ENCODE peak calls at places on chromosomes 12 and 14, in five cellular contexts. U is SK-N-SH; N is lung; Z is AG09309; F is CD4-positive, alpha-beta T cell. J is an unnamed sample.

GRCh38 chr14:96082420-96083300 is 43.5 kb downstream of the C14orf132 start:
- DNase-seq in U (no peak), N (no peak), Z (no peak), F (no peak), J (no peak)

GRCh38 chr12:24991209-24992049 is 42.5 kb upstream of the BCAT1 start:
- DNase-seq in U (peak), N (no peak), Z (peak), F (no peak), J (no peak)

GRCh38 chr14:97057238-97057637 is 260.1 kb downstream of the VRK1 start:
- DNase-seq in U (no peak), N (no peak), Z (no peak), F (no peak), J (no peak)

GRCh38 chr14:50928002-50928635 is 16.2 kb downstream of the PYGL start:
- DNase-seq in U (no peak), N (peak), Z (peak), F (no peak), J (no peak)

GRCh38 chr12:23209793-23210192 is 584.8 kb downstream of the ETNK1 start:
- DNase-seq in U (no peak), N (no peak), Z (no peak), F (no peak), J (no peak)

GRCh38 chr14:43449291-43449690 is 1057.8 kb downstream of the FSCB start:
- DNase-seq in U (no peak), N (no peak), Z (no peak), F (no peak), J (no peak)

GRCh38 chr12:32502693-32503510 is 103.5 kb downstream of the FGD4 start:
- DNase-seq in U (no peak), N (peak), Z (peak), F (no peak), J (no peak)

GRCh38 chr12:17571047-17571446 is 518.9 kb downstream of the RERGL start:
- DNase-seq in U (no peak), N (no peak), Z (no peak), F (no peak), J (no peak)

GRCh38 chr14:80325112-80325511 is 113.8 kb upstream of the DIO2 start:
- DNase-seq in U (no peak), N (no peak), Z (no peak), F (no peak), J (no peak)

GRCh38 chr12:98332626-98333025 is 182.8 kb upstream of the TMPO start:
- DNase-seq in U (no peak), N (no peak), Z (no peak), F (no peak), J (no peak)

GRCh38 chr12:87758271-87758670 is 270.9 kb downstream of the C12orf50 start:
- DNase-seq in U (no peak), N (no peak), Z (no peak), F (no peak), J (no peak)

GRCh38 chr12:59459966-59460365 is 135.9 kb upstream of the SLC16A7 start:
- DNase-seq in U (no peak), N (no peak), Z (no peak), F (no peak), J (no peak)

GRCh38 chr12:113990548-113991223 is 24.6 kb upstream of the RBM19 start:
- DNase-seq in U (peak), N (no peak), Z (no peak), F (no peak), J (no peak)

GRCh38 chr14:21084988-21085853 is 13.2 kb downstream of the ZNF219 start:
- DNase-seq in U (peak), N (peak), Z (no peak), F (no peak), J (no peak)

GRCh38 chr14:102772781-102773570 is 4.3 kb upstream of the TRAF3 start:
- DNase-seq in U (no peak), N (no peak), Z (no peak), F (no peak), J (no peak)

GRCh38 chr12:55057466-55057865 is 37.7 kb downstream of the NEUROD4 start:
- DNase-seq in U (no peak), N (no peak), Z (no peak), F (no peak), J (no peak)

GRCh38 chr14:103552011-103552797 is 10.3 kb downstream of the BAG5 start:
- DNase-seq in U (no peak), N (no peak), Z (no peak), F (no peak), J (no peak)

GRCh38 chr14:37583358-37584210 is 11.5 kb downstream of the FOXA1 start:
- DNase-seq in U (no peak), N (no peak), Z (no peak), F (no peak), J (peak)

GRCh38 chr12:47946413-47947107 is 16.8 kb upstream of the TMEM106C start:
- DNase-seq in U (peak), N (no peak), Z (no peak), F (no peak), J (no peak)

GRCh38 chr12:120581998-120582397 is 796 bp upstream of the POP5 start:
- DNase-seq in U (no peak), N (no peak), Z (no peak), F (no peak), J (no peak)

GRCh38 chr14:24113379-24113800 is 1.2 kb upstream of the DCAF11 start:
- DNase-seq in U (no peak), N (no peak), Z (no peak), F (no peak), J (no peak)

GRCh38 chr12:24911284-24911791 is 37.6 kb downstream of the BCAT1 start:
- DNase-seq in U (no peak), N (no peak), Z (no peak), F (no peak), J (no peak)

GRCh38 chr12:30395190-30395589 is 300.5 kb downstream of the IPO8 start:
- DNase-seq in U (no peak), N (no peak), Z (no peak), F (no peak), J (no peak)

GRCh38 chr14:96746101-96746500 is 51.1 kb upstream of the VRK1 start:
- DNase-seq in U (no peak), N (no peak), Z (no peak), F (no peak), J (no peak)

GRCh38 chr12:75591628-75592027 is 80.2 kb upstream of the KRR1 start:
- DNase-seq in U (peak), N (no peak), Z (no peak), F (no peak), J (no peak)

GRCh38 chr12:50240096-50240791 is 43.1 kb downstream of the LIMA1 start:
- DNase-seq in U (no peak), N (no peak), Z (no peak), F (no peak), J (no peak)

GRCh38 chr12:116408489-116409217 is 131.2 kb upstream of the MED13L start:
- DNase-seq in U (no peak), N (no peak), Z (no peak), F (no peak), J (no peak)

GRCh38 chr12:116402163-116402939 is 124.9 kb upstream of the MED13L start:
- DNase-seq in U (no peak), N (no peak), Z (no peak), F (no peak), J (no peak)

GRCh38 chr12:116403546-116403945 is 126.1 kb upstream of the MED13L start:
- DNase-seq in U (no peak), N (no peak), Z (no peak), F (no peak), J (no peak)

GRCh38 chr12:116404913-116405611 is 127.6 kb upstream of the MED13L start:
- DNase-seq in U (no peak), N (no peak), Z (no peak), F (no peak), J (no peak)

DNA sequence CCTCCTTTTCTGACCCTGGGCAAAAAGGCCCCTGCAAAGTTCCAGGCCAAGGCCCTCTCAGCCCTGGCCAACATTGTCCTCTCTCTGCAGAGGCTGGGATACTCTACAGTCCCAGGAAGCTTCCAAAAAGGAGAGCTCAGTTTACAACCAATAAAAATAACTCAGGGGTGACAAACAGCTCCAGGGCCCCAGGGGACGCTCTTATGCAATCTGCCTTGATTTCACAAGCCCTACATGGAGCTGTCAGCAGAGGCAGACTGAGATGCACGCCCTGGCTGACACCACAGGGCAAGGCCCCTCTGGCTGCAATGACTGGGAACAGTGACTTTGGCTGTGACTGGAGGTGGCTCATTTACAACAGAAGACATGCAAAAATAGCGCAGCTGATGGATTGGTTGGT is 129.0 kb upstream of the MED13L start:
- DNase-seq in U (no peak), N (peak), Z (peak), F (no peak), J (no peak)
- TF ChIP-seq CTCF in U (no peak), N (no peak), Z (peak), F (no peak), J (no peak)

DNA sequence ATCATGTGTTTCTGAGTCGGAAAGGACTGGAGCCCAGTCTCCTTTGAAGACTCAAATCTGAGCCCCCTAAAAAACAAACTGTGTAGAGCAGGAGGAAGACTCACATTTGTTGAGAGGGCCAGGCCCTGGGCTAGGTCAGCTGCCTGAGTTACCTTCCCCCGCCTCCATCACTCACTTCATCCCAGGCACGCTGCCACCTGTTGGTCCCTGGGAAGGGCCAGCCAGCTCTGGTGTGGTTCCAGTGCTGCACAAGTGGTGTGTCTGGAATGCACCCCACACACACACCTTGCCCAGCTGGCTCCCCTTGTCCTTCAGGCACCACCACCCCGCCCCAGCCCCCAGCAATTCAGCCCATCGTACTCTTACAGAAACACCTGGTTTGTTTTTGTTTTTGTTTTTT is 9.0 kb downstream of the MVK start:
- DNase-seq in U (peak), N (peak), Z (no peak), F (no peak), J (no peak)
- TF ChIP-seq CTCF in U (no peak), N (no peak), Z (no peak), F (no peak), J (no peak)

DNA sequence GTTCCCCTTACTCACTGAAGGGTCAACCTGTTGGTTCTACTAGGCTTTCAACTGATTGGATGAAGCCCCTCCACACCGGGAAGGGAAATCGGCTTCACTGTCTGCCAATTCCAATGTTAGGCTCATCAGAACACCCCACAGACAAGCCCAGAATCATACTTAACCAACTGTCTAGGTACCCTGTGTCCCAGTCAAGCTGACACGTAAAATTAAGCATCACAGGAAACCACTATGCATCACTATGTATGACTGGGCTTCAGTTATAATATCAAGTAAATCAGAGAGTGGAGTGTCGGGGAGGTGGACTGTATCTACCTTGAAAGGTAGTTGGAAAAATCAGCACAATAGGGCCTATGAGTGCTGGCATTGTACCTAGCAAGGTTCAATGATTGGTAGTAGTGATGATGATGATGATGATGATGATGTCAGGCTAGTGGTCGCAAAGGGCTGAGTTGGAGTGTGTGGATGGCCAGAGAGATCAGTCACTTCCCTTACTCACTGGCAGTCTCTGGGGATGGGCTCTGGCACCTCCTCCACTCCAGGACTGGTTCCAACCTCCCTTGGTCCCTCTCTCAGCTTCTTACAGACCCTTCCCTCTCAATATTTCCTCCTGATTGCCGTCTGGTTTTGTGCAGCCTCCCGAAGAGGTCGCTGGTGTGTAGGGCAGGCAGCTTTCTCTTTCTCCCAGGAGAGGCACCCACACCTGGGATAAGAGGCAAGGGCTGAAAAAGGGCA is 3.3 kb upstream of the ATG101 start:
- DNase-seq in U (no peak), N (no peak), Z (no peak), F (no peak), J (no peak)
- TF ChIP-seq CTCF in U (no peak), N (no peak), Z (no peak), F (no peak), J (no peak)

GRCh38 chr14:57091030-57091608 is 177.6 kb downstream of the EXOC5 start:
- DNase-seq in U (no peak), N (no peak), Z (no peak), F (no peak), J (no peak)
- TF ChIP-seq CTCF in U (no peak), N (no peak), Z (no peak), F (no peak), J (no peak)

DNA sequence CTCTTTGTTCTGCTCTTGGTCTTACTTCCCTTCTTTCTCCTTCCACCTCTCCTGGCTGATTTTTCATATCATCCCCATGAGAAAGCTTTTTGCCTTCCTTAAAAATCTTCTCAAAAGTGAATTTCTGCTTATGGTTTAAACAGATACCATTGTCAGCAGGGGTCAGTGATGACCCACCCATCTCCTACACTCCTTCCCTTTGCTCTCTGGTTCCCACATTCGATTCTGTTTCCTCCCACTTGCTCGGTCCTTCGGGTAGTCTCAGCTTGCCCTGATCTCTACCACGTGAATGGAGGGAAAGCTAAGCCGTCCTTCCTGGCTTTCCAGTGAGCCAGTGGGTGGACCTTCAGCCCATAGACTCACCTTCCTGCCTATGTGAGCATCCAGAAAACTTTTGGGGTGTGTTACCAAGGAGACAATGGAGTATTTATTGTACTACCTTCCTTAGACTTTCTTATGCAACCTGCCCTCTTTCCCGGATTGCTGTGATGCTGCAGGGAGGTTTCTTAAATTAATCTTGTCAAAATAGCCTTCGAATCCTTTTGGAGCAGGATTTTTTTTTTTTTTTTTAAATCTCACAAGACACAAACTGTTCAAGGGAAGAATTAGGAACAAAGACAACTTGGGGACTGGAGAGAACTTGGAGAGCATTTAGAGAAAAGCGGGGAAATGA is 306.3 kb downstream of the CACNA1C start:
- DNase-seq in U (no peak), N (no peak), Z (no peak), F (no peak), J (no peak)
- TF ChIP-seq CTCF in U (peak), N (no peak), Z (peak), F (no peak), J (no peak)

GRCh38 chr12:6612247-6612646 is 5.1 kb upstream of the CHD4 start:
- DNase-seq in U (no peak), N (no peak), Z (no peak), F (no peak), J (no peak)

GRCh38 chr12:6612652-6613014 is 5.5 kb upstream of the CHD4 start:
- DNase-seq in U (no peak), N (no peak), Z (no peak), F (no peak), J (no peak)

GRCh38 chr12:6613015-6613775 is 6.0 kb upstream of the CHD4 start:
- DNase-seq in U (peak), N (peak), Z (no peak), F (no peak), J (no peak)

GRCh38 chr12:6614513-6615177 is 7.5 kb upstream of the CHD4 start:
- DNase-seq in U (no peak), N (no peak), Z (no peak), F (no peak), J (no peak)

DNA sequence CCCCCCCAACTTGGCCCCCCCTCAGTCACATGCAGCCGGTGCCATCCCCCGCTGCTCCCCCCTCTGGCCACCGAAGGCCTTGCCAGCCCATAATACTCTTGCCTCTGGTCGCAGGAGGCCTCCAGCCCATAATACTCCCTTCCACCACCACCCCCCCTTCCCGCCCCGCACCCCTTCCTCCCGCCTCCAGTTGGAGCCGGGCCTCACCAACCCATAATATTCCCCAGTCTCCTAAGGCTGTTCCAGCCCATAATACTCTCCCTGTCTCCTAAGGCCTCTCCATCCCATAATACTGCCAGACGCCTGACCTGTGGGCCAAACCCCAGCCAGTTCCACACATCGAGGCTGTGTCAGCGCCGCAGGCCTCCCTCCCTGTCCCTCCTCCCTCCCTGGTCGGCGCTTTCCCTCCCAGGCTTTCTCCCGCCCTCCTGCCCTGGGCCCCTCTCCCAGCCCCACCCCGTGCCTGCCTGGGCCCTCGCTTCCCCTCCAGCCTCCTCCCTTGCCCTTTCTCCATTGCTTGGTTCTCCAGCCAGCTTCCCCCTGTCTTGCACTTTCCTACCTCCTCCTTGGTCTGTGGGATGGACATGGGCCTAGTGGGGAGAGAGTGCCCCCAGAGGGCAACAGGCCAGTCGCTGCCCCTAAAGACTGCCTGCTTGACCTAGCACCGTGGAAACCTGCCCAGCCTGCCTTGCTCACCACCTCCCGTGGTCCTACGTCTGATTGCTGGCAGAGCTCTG is 6.8 kb upstream of the CHD4 start:
- DNase-seq in U (peak), N (peak), Z (peak), F (no peak), J (peak)
- TF ChIP-seq CTCF in U (peak), N (no peak), Z (peak), F (no peak), J (peak)

GRCh38 chr14:30267141-30267540 is 291.8 kb upstream of the G2E3 start:
- DNase-seq in U (no peak), N (no peak), Z (no peak), F (no peak), J (no peak)

GRCh38 chr14:30273564-30273880 is 285.4 kb upstream of the G2E3 start:
- DNase-seq in U (no peak), N (no peak), Z (no peak), F (no peak), J (no peak)

GRCh38 chr14:30272848-30273563 is 286.0 kb upstream of the G2E3 start:
- DNase-seq in U (no peak), N (no peak), Z (no peak), F (no peak), J (no peak)

GRCh38 chr14:30266290-30266689 is 292.7 kb upstream of the G2E3 start:
- DNase-seq in U (no peak), N (no peak), Z (no peak), F (no peak), J (no peak)

DNA sequence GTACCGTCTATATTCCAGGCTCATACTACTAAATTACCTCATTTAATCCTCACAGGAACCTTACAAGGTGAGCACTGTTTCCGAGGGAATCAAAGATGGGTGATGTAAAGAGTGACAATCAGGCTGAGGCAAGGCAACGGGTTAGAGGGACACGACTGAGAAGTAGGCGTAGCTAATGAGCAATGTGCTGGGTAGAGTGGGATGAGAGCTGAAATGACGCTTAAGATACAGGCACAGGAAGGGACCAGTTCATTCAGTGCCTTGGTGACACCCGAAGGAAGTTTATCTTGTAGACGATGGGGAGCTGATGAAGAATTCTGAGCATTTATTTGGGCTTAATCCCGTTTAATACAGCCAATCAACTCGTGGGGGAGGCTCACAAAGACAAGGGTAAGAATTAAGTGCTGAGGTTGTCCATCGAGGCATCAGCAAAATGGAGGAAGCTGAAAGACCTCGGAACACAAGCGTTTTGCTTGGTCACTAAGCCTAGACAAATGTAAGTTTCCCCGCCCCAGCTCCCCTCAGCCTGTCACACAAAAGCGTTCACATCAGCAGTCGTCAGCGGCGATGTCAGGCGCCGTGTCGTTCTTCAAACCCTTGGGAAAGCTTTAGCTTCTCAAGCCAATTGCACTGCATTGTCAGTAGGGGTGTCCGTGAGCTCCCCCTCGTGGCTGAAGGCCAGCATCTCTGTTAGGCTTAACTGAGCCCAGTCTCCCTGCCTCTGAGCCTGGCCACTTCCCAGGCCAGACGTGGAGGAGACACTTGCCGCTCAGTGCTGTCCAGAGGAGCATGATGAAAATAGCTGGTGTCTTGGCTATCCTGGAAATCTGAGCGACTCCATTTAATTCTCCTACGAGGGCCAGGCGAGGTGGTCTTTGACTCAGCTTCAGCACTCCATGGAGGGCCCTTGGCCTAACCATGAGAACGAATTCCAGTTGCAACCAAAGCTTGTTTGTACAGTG is 288.5 kb upstream of the G2E3 start:
- DNase-seq in U (peak), N (peak), Z (peak), F (peak), J (peak)
- TF ChIP-seq CTCF in U (peak), N (peak), Z (peak), F (peak), J (peak)